ENCODE peak calls at places on chromosomes 7 and 10, in eight cellular contexts. One of them, this sample, is unnamed.

GRCh38 chr10:124744688-124745055 is 494 bp upstream of the FAM53B start:
- DNase-seq in epithelial cell of esophagus: peak
- DNase-seq in GM20000: no peak
- DNase-seq in uterus: no peak
- DNase-seq in adrenal gland: no peak
- DNase-seq in fibroblast of the aortic adventitia: peak
- DNase-seq in dorsolateral prefrontal cortex: no peak
- DNase-seq in progenitor cell of endocrine pancreas: no peak
- DNase-seq in this sample: no peak

GRCh38 chr10:37871568-37872251 is 14.3 kb upstream of the ZNF248 start:
- DNase-seq in progenitor cell of endocrine pancreas: no peak
- DNase-seq in dorsolateral prefrontal cortex: no peak
- DNase-seq in GM20000: no peak
- DNase-seq in adrenal gland: no peak
- DNase-seq in epithelial cell of esophagus: no peak
- DNase-seq in uterus: no peak
- DNase-seq in fibroblast of the aortic adventitia: no peak
- DNase-seq in this sample: no peak

GRCh38 chr7:22082886-22083710 is 137.4 kb upstream of the CDCA7L start:
- DNase-seq in GM20000: peak
- DNase-seq in progenitor cell of endocrine pancreas: peak
- DNase-seq in uterus: peak
- DNase-seq in adrenal gland: peak
- DNase-seq in epithelial cell of esophagus: peak
- DNase-seq in fibroblast of the aortic adventitia: peak
- DNase-seq in dorsolateral prefrontal cortex: peak
- DNase-seq in this sample: peak

GRCh38 chr7:158023563-158024350 is 563.9 kb downstream of the PTPRN2 start:
- DNase-seq in dorsolateral prefrontal cortex: no peak
- DNase-seq in progenitor cell of endocrine pancreas: no peak
- DNase-seq in adrenal gland: no peak
- DNase-seq in fibroblast of the aortic adventitia: no peak
- DNase-seq in epithelial cell of esophagus: no peak
- DNase-seq in GM20000: no peak
- DNase-seq in uterus: no peak
- DNase-seq in this sample: no peak

GRCh38 chr7:142053988-142054387 is 57.5 kb upstream of the MGAM2 start:
- DNase-seq in progenitor cell of endocrine pancreas: no peak
- DNase-seq in GM20000: no peak
- DNase-seq in fibroblast of the aortic adventitia: peak
- DNase-seq in dorsolateral prefrontal cortex: no peak
- DNase-seq in epithelial cell of esophagus: no peak
- DNase-seq in uterus: no peak
- DNase-seq in adrenal gland: no peak
- DNase-seq in this sample: no peak

GRCh38 chr10:131196176-131196885 is 115.2 kb downstream of the TCERG1L start:
- DNase-seq in adrenal gland: peak
- DNase-seq in uterus: no peak
- DNase-seq in epithelial cell of esophagus: no peak
- DNase-seq in progenitor cell of endocrine pancreas: peak
- DNase-seq in GM20000: no peak
- DNase-seq in dorsolateral prefrontal cortex: peak
- DNase-seq in fibroblast of the aortic adventitia: no peak
- DNase-seq in this sample: no peak

GRCh38 chr10:71348850-71349249 is 29.8 kb downstream of the SLC29A3 start:
- DNase-seq in progenitor cell of endocrine pancreas: no peak
- DNase-seq in fibroblast of the aortic adventitia: no peak
- DNase-seq in GM20000: no peak
- DNase-seq in epithelial cell of esophagus: no peak
- DNase-seq in uterus: no peak
- DNase-seq in adrenal gland: no peak
- DNase-seq in dorsolateral prefrontal cortex: no peak
- DNase-seq in this sample: no peak

GRCh38 chr10:132961-133898 is 2.0 kb upstream of the ZMYND11 start:
- DNase-seq in adrenal gland: no peak
- DNase-seq in dorsolateral prefrontal cortex: no peak
- DNase-seq in GM20000: no peak
- DNase-seq in epithelial cell of esophagus: peak
- DNase-seq in progenitor cell of endocrine pancreas: no peak
- DNase-seq in fibroblast of the aortic adventitia: peak
- DNase-seq in uterus: no peak
- DNase-seq in this sample: no peak

GRCh38 chr7:48244902-48245301 is 73.6 kb downstream of the ABCA13 start:
- DNase-seq in GM20000: no peak
- DNase-seq in dorsolateral prefrontal cortex: no peak
- DNase-seq in progenitor cell of endocrine pancreas: no peak
- DNase-seq in uterus: no peak
- DNase-seq in adrenal gland: peak
- DNase-seq in epithelial cell of esophagus: no peak
- DNase-seq in fibroblast of the aortic adventitia: peak
- DNase-seq in this sample: no peak

GRCh38 chr7:158395780-158396214 is 191.8 kb downstream of the PTPRN2 start:
- DNase-seq in epithelial cell of esophagus: peak
- DNase-seq in progenitor cell of endocrine pancreas: no peak
- DNase-seq in fibroblast of the aortic adventitia: no peak
- DNase-seq in dorsolateral prefrontal cortex: no peak
- DNase-seq in adrenal gland: no peak
- DNase-seq in uterus: no peak
- DNase-seq in GM20000: no peak
- DNase-seq in this sample: peak

GRCh38 chr7:109967401-109967800 is 1123.5 kb upstream of the LRRN3 start:
- DNase-seq in dorsolateral prefrontal cortex: no peak
- DNase-seq in fibroblast of the aortic adventitia: no peak
- DNase-seq in GM20000: no peak
- DNase-seq in progenitor cell of endocrine pancreas: no peak
- DNase-seq in uterus: no peak
- DNase-seq in epithelial cell of esophagus: no peak
- DNase-seq in adrenal gland: no peak
- DNase-seq in this sample: no peak

GRCh38 chr7:75884401-75884800 is 5.6 kb downstream of the RHBDD2 start:
- DNase-seq in epithelial cell of esophagus: no peak
- DNase-seq in GM20000: no peak
- DNase-seq in uterus: no peak
- DNase-seq in dorsolateral prefrontal cortex: no peak
- DNase-seq in fibroblast of the aortic adventitia: no peak
- DNase-seq in progenitor cell of endocrine pancreas: no peak
- DNase-seq in adrenal gland: no peak
- DNase-seq in this sample: no peak

GRCh38 chr7:86477343-86477742 is 166.4 kb upstream of the GRM3 start:
- DNase-seq in GM20000: no peak
- DNase-seq in progenitor cell of endocrine pancreas: no peak
- DNase-seq in adrenal gland: no peak
- DNase-seq in epithelial cell of esophagus: no peak
- DNase-seq in uterus: no peak
- DNase-seq in fibroblast of the aortic adventitia: no peak
- DNase-seq in dorsolateral prefrontal cortex: no peak
- DNase-seq in this sample: no peak

GRCh38 chr7:90167361-90167760 is 13.1 kb downstream of the STEAP1 start:
- DNase-seq in progenitor cell of endocrine pancreas: no peak
- DNase-seq in epithelial cell of esophagus: no peak
- DNase-seq in adrenal gland: no peak
- DNase-seq in fibroblast of the aortic adventitia: no peak
- DNase-seq in uterus: no peak
- DNase-seq in dorsolateral prefrontal cortex: no peak
- DNase-seq in GM20000: no peak
- DNase-seq in this sample: no peak

GRCh38 chr7:116708248-116708647 is 36.3 kb downstream of the MET start:
- DNase-seq in uterus: no peak
- DNase-seq in fibroblast of the aortic adventitia: no peak
- DNase-seq in dorsolateral prefrontal cortex: no peak
- DNase-seq in progenitor cell of endocrine pancreas: no peak
- DNase-seq in adrenal gland: no peak
- DNase-seq in GM20000: no peak
- DNase-seq in epithelial cell of esophagus: no peak
- DNase-seq in this sample: no peak

GRCh38 chr10:15141136-15142067 is 27.1 kb downstream of the NMT2 start:
- DNase-seq in adrenal gland: peak
- DNase-seq in epithelial cell of esophagus: no peak
- DNase-seq in fibroblast of the aortic adventitia: peak
- DNase-seq in dorsolateral prefrontal cortex: peak
- DNase-seq in progenitor cell of endocrine pancreas: no peak
- DNase-seq in uterus: no peak
- DNase-seq in GM20000: peak
- DNase-seq in this sample: no peak

GRCh38 chr10:974038-974784 is 14.0 kb upstream of the GTPBP4 start:
- DNase-seq in fibroblast of the aortic adventitia: peak
- DNase-seq in GM20000: no peak
- DNase-seq in adrenal gland: peak
- DNase-seq in progenitor cell of endocrine pancreas: no peak
- DNase-seq in uterus: no peak
- DNase-seq in dorsolateral prefrontal cortex: no peak
- DNase-seq in epithelial cell of esophagus: no peak
- DNase-seq in this sample: no peak

GRCh38 chr7:25906760-25907159 is 245.2 kb upstream of the NFE2L3 start:
- DNase-seq in epithelial cell of esophagus: no peak
- DNase-seq in uterus: no peak
- DNase-seq in GM20000: no peak
- DNase-seq in adrenal gland: no peak
- DNase-seq in fibroblast of the aortic adventitia: no peak
- DNase-seq in progenitor cell of endocrine pancreas: no peak
- DNase-seq in dorsolateral prefrontal cortex: no peak
- DNase-seq in this sample: no peak

GRCh38 chr7:77738871-77739270 is 42.6 kb downstream of the RSBN1L start:
- DNase-seq in dorsolateral prefrontal cortex: no peak
- DNase-seq in GM20000: no peak
- DNase-seq in uterus: no peak
- DNase-seq in adrenal gland: no peak
- DNase-seq in fibroblast of the aortic adventitia: peak
- DNase-seq in progenitor cell of endocrine pancreas: no peak
- DNase-seq in epithelial cell of esophagus: no peak
- DNase-seq in this sample: no peak

GRCh38 chr10:112338957-112339356 is 35.0 kb upstream of the ACSL5 start:
- DNase-seq in fibroblast of the aortic adventitia: no peak
- DNase-seq in progenitor cell of endocrine pancreas: no peak
- DNase-seq in dorsolateral prefrontal cortex: no peak
- DNase-seq in adrenal gland: no peak
- DNase-seq in uterus: no peak
- DNase-seq in GM20000: no peak
- DNase-seq in epithelial cell of esophagus: no peak
- DNase-seq in this sample: no peak

GRCh38 chr7:135405969-135406368 is 103.9 kb downstream of the CNOT4 start:
- DNase-seq in dorsolateral prefrontal cortex: no peak
- DNase-seq in uterus: no peak
- DNase-seq in fibroblast of the aortic adventitia: no peak
- DNase-seq in adrenal gland: no peak
- DNase-seq in GM20000: no peak
- DNase-seq in epithelial cell of esophagus: no peak
- DNase-seq in progenitor cell of endocrine pancreas: no peak
- DNase-seq in this sample: no peak

GRCh38 chr7:69722836-69723235 is 124.6 kb downstream of the AUTS2 start:
- DNase-seq in GM20000: no peak
- DNase-seq in progenitor cell of endocrine pancreas: no peak
- DNase-seq in fibroblast of the aortic adventitia: no peak
- DNase-seq in epithelial cell of esophagus: peak
- DNase-seq in adrenal gland: no peak
- DNase-seq in dorsolateral prefrontal cortex: no peak
- DNase-seq in uterus: no peak
- DNase-seq in this sample: no peak
- TF ChIP-seq CTCF in GM20000: no peak
- TF ChIP-seq CTCF in progenitor cell of endocrine pancreas: no peak
- TF ChIP-seq CTCF in fibroblast of the aortic adventitia: no peak
- TF ChIP-seq CTCF in epithelial cell of esophagus: no peak
- TF ChIP-seq CTCF in adrenal gland: no peak
- TF ChIP-seq CTCF in dorsolateral prefrontal cortex: no peak
- TF ChIP-seq CTCF in uterus: no peak
- TF ChIP-seq CTCF in this sample: no peak

DNA sequence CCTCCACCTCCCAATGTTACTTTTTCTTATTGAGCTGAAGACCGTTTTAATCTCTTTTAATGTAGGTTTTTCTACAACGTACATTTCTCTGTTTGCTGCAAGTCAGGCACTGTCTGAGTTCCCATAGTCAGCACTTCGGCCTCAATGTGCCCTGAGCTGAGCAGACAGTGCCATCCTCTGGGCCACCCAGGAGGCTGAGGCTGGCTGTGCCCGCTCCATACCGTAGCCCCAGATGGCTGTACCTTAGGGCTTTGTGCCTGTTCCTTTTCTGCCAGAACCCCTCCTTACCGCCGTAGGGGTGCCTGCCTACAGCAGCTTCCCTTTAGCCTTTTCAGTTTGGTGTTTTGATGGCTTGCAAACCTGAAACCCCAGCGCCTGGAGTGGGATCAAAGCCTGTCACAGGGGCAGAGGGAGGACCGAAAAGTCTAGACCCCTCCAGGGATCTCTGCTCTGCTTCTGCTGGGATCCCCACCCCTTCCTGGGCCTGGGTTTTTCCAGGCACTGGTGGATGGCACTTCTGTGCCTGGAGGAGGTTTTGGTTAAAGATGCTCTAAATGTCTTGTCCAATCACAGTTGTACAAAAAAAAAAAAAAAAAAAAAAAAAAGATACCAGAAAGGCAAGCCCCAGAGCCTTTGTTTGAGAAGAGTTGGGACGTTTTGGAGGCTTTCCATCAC is 9.0 kb downstream of the AGAP3 start:
- DNase-seq in adrenal gland: no peak
- DNase-seq in progenitor cell of endocrine pancreas: no peak
- DNase-seq in dorsolateral prefrontal cortex: no peak
- DNase-seq in GM20000: no peak
- DNase-seq in fibroblast of the aortic adventitia: no peak
- DNase-seq in uterus: no peak
- DNase-seq in epithelial cell of esophagus: no peak
- DNase-seq in this sample: no peak
- TF ChIP-seq CTCF in adrenal gland: no peak
- TF ChIP-seq CTCF in progenitor cell of endocrine pancreas: no peak
- TF ChIP-seq CTCF in dorsolateral prefrontal cortex: no peak
- TF ChIP-seq CTCF in GM20000: no peak
- TF ChIP-seq CTCF in fibroblast of the aortic adventitia: no peak
- TF ChIP-seq CTCF in uterus: no peak
- TF ChIP-seq CTCF in epithelial cell of esophagus: no peak
- TF ChIP-seq CTCF in this sample: no peak

GRCh38 chr10:65065278-65065677 is 1544.1 kb downstream of the REEP3 start:
- DNase-seq in fibroblast of the aortic adventitia: no peak
- DNase-seq in GM20000: no peak
- DNase-seq in epithelial cell of esophagus: no peak
- DNase-seq in dorsolateral prefrontal cortex: no peak
- DNase-seq in progenitor cell of endocrine pancreas: no peak
- DNase-seq in uterus: no peak
- DNase-seq in adrenal gland: no peak
- DNase-seq in this sample: no peak
- TF ChIP-seq CTCF in fibroblast of the aortic adventitia: no peak
- TF ChIP-seq CTCF in GM20000: no peak
- TF ChIP-seq CTCF in epithelial cell of esophagus: no peak
- TF ChIP-seq CTCF in dorsolateral prefrontal cortex: no peak
- TF ChIP-seq CTCF in progenitor cell of endocrine pancreas: no peak
- TF ChIP-seq CTCF in uterus: no peak
- TF ChIP-seq CTCF in adrenal gland: no peak
- TF ChIP-seq CTCF in this sample: no peak

DNA sequence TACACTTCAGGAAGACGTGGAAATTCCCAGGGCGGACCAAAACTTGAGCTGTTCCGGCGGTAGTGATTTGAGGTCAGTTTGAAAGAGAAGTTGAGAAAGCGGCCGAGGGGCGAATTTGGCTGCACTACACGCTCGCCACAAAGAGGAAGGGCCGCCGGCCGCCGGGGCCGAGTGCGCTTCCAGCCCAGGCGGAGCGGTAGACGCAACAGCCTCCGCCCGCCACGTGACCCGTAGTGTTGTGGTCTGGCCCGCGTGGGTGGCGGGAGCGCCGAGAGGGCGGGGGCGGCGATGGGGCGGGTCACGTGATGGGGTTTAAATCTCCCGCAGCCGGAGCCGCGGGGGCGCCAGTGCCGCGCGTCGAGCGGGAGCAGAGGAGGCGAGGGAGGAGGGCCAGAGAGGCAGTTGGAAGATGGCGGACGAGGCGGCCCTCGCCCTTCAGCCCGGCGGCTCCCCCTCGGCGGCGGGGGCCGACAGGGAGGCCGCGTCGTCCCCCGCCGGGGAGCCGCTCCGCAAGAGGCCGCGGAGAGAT is at the start of gene SIRT1:
- DNase-seq in progenitor cell of endocrine pancreas: peak
- DNase-seq in epithelial cell of esophagus: peak
- DNase-seq in uterus: peak
- DNase-seq in GM20000: peak
- DNase-seq in fibroblast of the aortic adventitia: peak
- DNase-seq in adrenal gland: peak
- DNase-seq in dorsolateral prefrontal cortex: peak
- DNase-seq in this sample: peak
- TF ChIP-seq CTCF in progenitor cell of endocrine pancreas: no peak
- TF ChIP-seq CTCF in epithelial cell of esophagus: no peak
- TF ChIP-seq CTCF in uterus: peak
- TF ChIP-seq CTCF in GM20000: no peak
- TF ChIP-seq CTCF in fibroblast of the aortic adventitia: no peak
- TF ChIP-seq CTCF in adrenal gland: no peak
- TF ChIP-seq CTCF in dorsolateral prefrontal cortex: peak
- TF ChIP-seq CTCF in this sample: no peak

This sample was measured in glutamatergic neuron.